ENCODE peak calls at places on chromosome 14, in seven cellular contexts. One of them, this sample, is unnamed.

GRCh38 chr14:49506650-49507049 is 79.5 kb downstream of the RPS29 start:
- DNase-seq in SHP77: no peak
- DNase-seq in T-cell: no peak
- DNase-seq in stimulated activated CD4-positive, alpha-beta T cell treated with anti-CD3 and anti-CD28 coated beads, Interleukin-12 subunit alpha, Interleukin-12 subunit beta, amount 100 ng/mL, for 4 hours: no peak
- DNase-seq in choroid plexus epithelial cell: no peak
- DNase-seq in activated naive CD4-positive, alpha-beta T cell treated with anti-CD3 and anti-CD28 coated beads for 36 hours: no peak
- DNase-seq in left cardiac atrium: no peak
- DNase-seq in this sample: no peak

GRCh38 chr14:100293497-100294212 is 12.6 kb downstream of the SLC25A29 start:
- DNase-seq in SHP77: no peak
- DNase-seq in T-cell: no peak
- DNase-seq in stimulated activated CD4-positive, alpha-beta T cell treated with anti-CD3 and anti-CD28 coated beads, Interleukin-12 subunit alpha, Interleukin-12 subunit beta, amount 100 ng/mL, for 4 hours: no peak
- DNase-seq in choroid plexus epithelial cell: no peak
- DNase-seq in activated naive CD4-positive, alpha-beta T cell treated with anti-CD3 and anti-CD28 coated beads for 36 hours: no peak
- DNase-seq in left cardiac atrium: peak
- DNase-seq in this sample: no peak

GRCh38 chr14:89489796-89490506 is 72.9 kb upstream of the FOXN3 start:
- DNase-seq in SHP77: no peak
- DNase-seq in T-cell: no peak
- DNase-seq in stimulated activated CD4-positive, alpha-beta T cell treated with anti-CD3 and anti-CD28 coated beads, Interleukin-12 subunit alpha, Interleukin-12 subunit beta, amount 100 ng/mL, for 4 hours: no peak
- DNase-seq in choroid plexus epithelial cell: no peak
- DNase-seq in activated naive CD4-positive, alpha-beta T cell treated with anti-CD3 and anti-CD28 coated beads for 36 hours: no peak
- DNase-seq in left cardiac atrium: no peak
- DNase-seq in this sample: no peak

GRCh38 chr14:94342334-94342934 is 19.3 kb upstream of the SERPINA6 start:
- DNase-seq in SHP77: peak
- DNase-seq in T-cell: no peak
- DNase-seq in stimulated activated CD4-positive, alpha-beta T cell treated with anti-CD3 and anti-CD28 coated beads, Interleukin-12 subunit alpha, Interleukin-12 subunit beta, amount 100 ng/mL, for 4 hours: no peak
- DNase-seq in choroid plexus epithelial cell: peak
- DNase-seq in activated naive CD4-positive, alpha-beta T cell treated with anti-CD3 and anti-CD28 coated beads for 36 hours: peak
- DNase-seq in left cardiac atrium: peak
- DNase-seq in this sample: no peak

GRCh38 chr14:21997300-21997699 is 323.7 kb upstream of the OR4E1 start:
- DNase-seq in SHP77: peak
- DNase-seq in T-cell: no peak
- DNase-seq in stimulated activated CD4-positive, alpha-beta T cell treated with anti-CD3 and anti-CD28 coated beads, Interleukin-12 subunit alpha, Interleukin-12 subunit beta, amount 100 ng/mL, for 4 hours: no peak
- DNase-seq in choroid plexus epithelial cell: peak
- DNase-seq in activated naive CD4-positive, alpha-beta T cell treated with anti-CD3 and anti-CD28 coated beads for 36 hours: peak
- DNase-seq in left cardiac atrium: no peak
- DNase-seq in this sample: no peak

GRCh38 chr14:41201721-41202120 is 405.0 kb upstream of the LRFN5 start:
- DNase-seq in SHP77: no peak
- DNase-seq in T-cell: no peak
- DNase-seq in stimulated activated CD4-positive, alpha-beta T cell treated with anti-CD3 and anti-CD28 coated beads, Interleukin-12 subunit alpha, Interleukin-12 subunit beta, amount 100 ng/mL, for 4 hours: no peak
- DNase-seq in choroid plexus epithelial cell: no peak
- DNase-seq in activated naive CD4-positive, alpha-beta T cell treated with anti-CD3 and anti-CD28 coated beads for 36 hours: no peak
- DNase-seq in left cardiac atrium: no peak
- DNase-seq in this sample: no peak

GRCh38 chr14:90281261-90281660 is 24.9 kb downstream of the PSMC1 start:
- DNase-seq in SHP77: no peak
- DNase-seq in T-cell: no peak
- DNase-seq in stimulated activated CD4-positive, alpha-beta T cell treated with anti-CD3 and anti-CD28 coated beads, Interleukin-12 subunit alpha, Interleukin-12 subunit beta, amount 100 ng/mL, for 4 hours: no peak
- DNase-seq in choroid plexus epithelial cell: peak
- DNase-seq in activated naive CD4-positive, alpha-beta T cell treated with anti-CD3 and anti-CD28 coated beads for 36 hours: no peak
- DNase-seq in left cardiac atrium: no peak
- DNase-seq in this sample: no peak

GRCh38 chr14:28101992-28102391 is 664.6 kb upstream of the FOXG1 start:
- DNase-seq in SHP77: peak
- DNase-seq in T-cell: no peak
- DNase-seq in stimulated activated CD4-positive, alpha-beta T cell treated with anti-CD3 and anti-CD28 coated beads, Interleukin-12 subunit alpha, Interleukin-12 subunit beta, amount 100 ng/mL, for 4 hours: no peak
- DNase-seq in choroid plexus epithelial cell: no peak
- DNase-seq in activated naive CD4-positive, alpha-beta T cell treated with anti-CD3 and anti-CD28 coated beads for 36 hours: no peak
- DNase-seq in left cardiac atrium: no peak
- DNase-seq in this sample: no peak

GRCh38 chr14:30223966-30224365 is 296.3 kb upstream of the PRKD1 start:
- DNase-seq in SHP77: no peak
- DNase-seq in T-cell: no peak
- DNase-seq in stimulated activated CD4-positive, alpha-beta T cell treated with anti-CD3 and anti-CD28 coated beads, Interleukin-12 subunit alpha, Interleukin-12 subunit beta, amount 100 ng/mL, for 4 hours: no peak
- DNase-seq in choroid plexus epithelial cell: no peak
- DNase-seq in activated naive CD4-positive, alpha-beta T cell treated with anti-CD3 and anti-CD28 coated beads for 36 hours: no peak
- DNase-seq in left cardiac atrium: no peak
- DNase-seq in this sample: no peak

GRCh38 chr14:70906785-70907171 is 481 bp upstream of the PCNX1 start:
- DNase-seq in SHP77: no peak
- DNase-seq in T-cell: no peak
- DNase-seq in stimulated activated CD4-positive, alpha-beta T cell treated with anti-CD3 and anti-CD28 coated beads, Interleukin-12 subunit alpha, Interleukin-12 subunit beta, amount 100 ng/mL, for 4 hours: no peak
- DNase-seq in choroid plexus epithelial cell: no peak
- DNase-seq in activated naive CD4-positive, alpha-beta T cell treated with anti-CD3 and anti-CD28 coated beads for 36 hours: no peak
- DNase-seq in left cardiac atrium: no peak
- DNase-seq in this sample: no peak

GRCh38 chr14:96052541-96053105 is 13.5 kb downstream of the C14orf132 start:
- DNase-seq in SHP77: no peak
- DNase-seq in T-cell: no peak
- DNase-seq in stimulated activated CD4-positive, alpha-beta T cell treated with anti-CD3 and anti-CD28 coated beads, Interleukin-12 subunit alpha, Interleukin-12 subunit beta, amount 100 ng/mL, for 4 hours: no peak
- DNase-seq in choroid plexus epithelial cell: no peak
- DNase-seq in activated naive CD4-positive, alpha-beta T cell treated with anti-CD3 and anti-CD28 coated beads for 36 hours: no peak
- DNase-seq in left cardiac atrium: no peak
- DNase-seq in this sample: no peak

GRCh38 chr14:32259368-32260013 is 56.4 kb upstream of the RNU6-8 start:
- DNase-seq in SHP77: peak
- DNase-seq in T-cell: no peak
- DNase-seq in stimulated activated CD4-positive, alpha-beta T cell treated with anti-CD3 and anti-CD28 coated beads, Interleukin-12 subunit alpha, Interleukin-12 subunit beta, amount 100 ng/mL, for 4 hours: no peak
- DNase-seq in choroid plexus epithelial cell: peak
- DNase-seq in activated naive CD4-positive, alpha-beta T cell treated with anti-CD3 and anti-CD28 coated beads for 36 hours: peak
- DNase-seq in left cardiac atrium: no peak
- DNase-seq in this sample: no peak

This sample was measured in CMK.